ENCODE peak calls at places on chromosomes 13 and 19, in ten cellular contexts. F, G, B, I, N, Q, R, E, U and K are unnamed samples.

GRCh38 chr19:37594982-37595382 is 306 bp downstream of the ZNF540 start:
- DNase-seq in I (peak; percentile 94), B (peak; percentile 37), N (no peak), E (no peak), G (peak; percentile 70), R (peak; percentile 78), U (peak; percentile 78), F (no peak), Q (peak; percentile 54), K (no peak)

GRCh38 chr13:50341526-50341925 is 326.3 kb downstream of the KCNRG start:
- DNase-seq in Q (no peak), G (no peak), I (no peak), U (no peak), B (no peak), F (no peak), R (no peak), N (no peak), E (no peak), K (no peak)

GRCh38 chr13:64912141-64912540 is 2318.0 kb downstream of the PCDH9 start:
- DNase-seq in E (no peak), Q (no peak), U (peak; percentile 74), R (no peak), F (no peak), G (no peak), B (no peak), I (no peak), N (no peak), K (peak; percentile 63)

GRCh38 chr19:31223805-31224534 is 125.3 kb downstream of the TSHZ3 start:
- DNase-seq in U (peak; percentile 64), N (no peak), G (no peak), B (no peak), Q (no peak), E (no peak), R (no peak), F (no peak), I (no peak), K (no peak)

GRCh38 chr19:576768-577438 is 4.5 kb downstream of the BSG start:
- DNase-seq in B (no peak), Q (no peak), N (no peak), U (no peak), E (no peak), I (no peak), R (no peak), G (no peak), F (no peak), K (no peak)

GRCh38 chr13:24153979-24154378 is 6.5 kb upstream of the SPATA13 start:
- DNase-seq in R (no peak), G (no peak), I (no peak), Q (no peak), E (no peak), B (no peak), U (no peak), N (no peak), F (no peak), K (no peak)

GRCh38 chr19:16594681-16595091 is 22.5 kb upstream of the SLC35E1 start:
- DNase-seq in F (no peak), Q (no peak), G (no peak), I (no peak), E (no peak), N (no peak), R (no peak), U (no peak), B (no peak), K (no peak)

GRCh38 chr13:85287528-85287927 is 511.7 kb downstream of the SLITRK6 start:
- DNase-seq in E (no peak), I (no peak), F (no peak), U (no peak), B (no peak), R (no peak), G (no peak), Q (no peak), N (no peak), K (no peak)

DNA sequence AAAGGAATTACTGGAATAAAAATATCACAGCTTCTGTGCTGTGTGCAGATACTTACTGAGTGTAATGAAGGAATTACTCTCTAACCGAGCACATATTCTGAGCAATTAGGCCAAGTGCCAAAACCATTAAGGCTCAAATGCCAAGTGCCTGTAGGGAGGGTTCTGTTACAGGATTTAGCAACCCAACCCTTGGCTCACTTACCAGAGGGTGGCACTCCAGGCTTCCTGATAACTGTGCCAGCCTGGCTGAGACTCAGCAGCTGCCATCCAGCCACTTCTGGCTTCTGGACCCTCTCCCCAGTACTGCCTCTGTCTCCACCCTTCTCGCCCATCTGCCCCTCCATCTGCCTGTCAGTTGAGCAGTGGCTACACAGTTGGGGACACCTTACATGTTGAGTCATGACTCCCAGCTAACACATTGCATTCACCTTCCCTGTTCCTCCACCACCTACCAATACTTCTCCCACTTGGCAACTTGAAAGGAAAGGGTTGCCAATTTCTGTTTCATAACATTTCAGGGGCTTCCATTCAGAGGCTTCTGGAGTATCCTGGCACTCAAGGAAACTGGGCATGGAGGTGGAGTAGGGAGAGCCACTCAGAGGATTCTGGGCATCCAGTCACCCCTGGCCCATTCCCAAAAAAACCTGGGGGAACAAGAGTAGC is 110.5 kb downstream of the COG6 start:
- DNase-seq in B (no peak), E (peak; percentile 16), I (no peak), U (peak; percentile 66), Q (peak; percentile 17), N (no peak), F (no peak), R (no peak), G (peak; percentile 34), K (peak; percentile 91)
- TF ChIP-seq CTCF in B (no peak), E (no peak), I (no peak), U (peak; percentile 67), Q (peak; percentile 18), N (no peak), F (peak; percentile 23), R (peak; percentile 21), G (peak; percentile 48), K (peak; percentile 48)

DNA sequence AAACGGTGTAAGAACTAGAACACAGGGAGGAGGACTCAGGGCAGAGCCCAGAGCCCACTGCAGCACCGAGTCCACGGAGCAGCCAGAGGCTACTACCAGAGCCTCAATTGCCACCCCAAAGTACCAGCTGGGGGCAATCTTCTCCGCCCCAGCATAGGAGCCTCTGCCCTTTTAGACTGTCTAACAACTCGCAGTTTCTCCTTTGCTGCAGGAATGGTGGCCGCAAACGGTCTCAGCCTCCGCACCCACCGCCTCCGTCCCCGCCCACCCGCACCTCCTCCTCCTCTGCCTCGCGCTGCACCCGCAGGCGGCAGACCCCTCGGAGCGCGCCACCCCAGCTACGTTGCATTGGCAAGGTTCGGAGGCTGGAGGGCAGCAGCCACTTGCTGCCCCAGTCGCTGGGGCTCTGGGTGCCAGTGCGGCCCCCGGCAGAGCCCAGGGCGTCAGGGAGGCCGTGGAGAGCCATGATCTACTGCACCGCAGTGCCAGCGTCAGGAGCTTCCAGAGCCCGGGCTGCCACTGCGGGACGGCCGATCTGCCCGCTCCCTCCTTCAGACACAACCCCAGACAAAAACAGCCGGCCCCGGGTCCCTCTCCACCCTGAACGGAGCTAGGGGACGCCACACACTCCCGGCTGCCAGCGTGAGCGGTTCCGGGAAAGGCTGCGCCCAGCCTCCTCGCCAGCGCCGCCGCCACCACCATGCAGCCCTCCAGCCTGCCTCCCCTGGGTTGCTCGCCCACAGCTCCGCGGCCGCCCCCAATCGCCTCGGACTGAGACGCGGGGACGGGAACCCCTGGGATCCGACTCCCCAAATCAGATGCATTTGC is 1.8 kb downstream of the FGF14 start:
- DNase-seq in E (no peak), F (peak; percentile 20), Q (no peak), B (no peak), R (peak; percentile 64), G (peak; percentile 22), U (peak; percentile 8), N (no peak), I (peak; percentile 65), K (no peak)
- TF ChIP-seq CTCF in E (no peak), F (peak; percentile 28), Q (no peak), B (no peak), R (no peak), G (no peak), U (no peak), N (no peak), I (no peak), K (no peak)

GRCh38 chr19:41263850-41264580 is at the start of gene HNRNPUL1:
- DNase-seq in R (peak; percentile 99), E (peak; percentile 99), U (peak; percentile 100), I (peak; percentile 100), N (peak; percentile 100), B (peak; percentile 98), F (peak; percentile 100), Q (peak; percentile 99), G (peak; percentile 99), K (peak; percentile 100)
- TF ChIP-seq CTCF in R (no peak), E (peak; percentile 20), U (peak; percentile 12), I (no peak), N (no peak), B (peak; percentile 13), F (peak; percentile 27), Q (peak; percentile 15), G (peak; percentile 44), K (peak; percentile 25)

GRCh38 chr19:30154410-30154809 is 212.4 kb downstream of the URI1 start:
- DNase-seq in N (no peak), F (no peak), U (no peak), B (no peak), E (no peak), G (no peak), R (no peak), Q (no peak), I (no peak), K (no peak)

GRCh38 chr19:30152510-30153291 is 210.7 kb downstream of the URI1 start:
- DNase-seq in G (no peak), R (no peak), B (no peak), Q (no peak), F (no peak), E (no peak), N (no peak), U (no peak), I (no peak), K (no peak)

GRCh38 chr19:30151081-30151480 is 209.0 kb downstream of the URI1 start:
- DNase-seq in G (no peak), E (no peak), U (no peak), R (no peak), B (no peak), F (no peak), I (no peak), N (no peak), Q (no peak), K (no peak)

GRCh38 chr19:30155529-30156200 is 213.6 kb downstream of the URI1 start:
- DNase-seq in R (no peak), F (no peak), E (no peak), U (no peak), Q (no peak), B (no peak), N (no peak), I (no peak), G (no peak), K (no peak)

DNA sequence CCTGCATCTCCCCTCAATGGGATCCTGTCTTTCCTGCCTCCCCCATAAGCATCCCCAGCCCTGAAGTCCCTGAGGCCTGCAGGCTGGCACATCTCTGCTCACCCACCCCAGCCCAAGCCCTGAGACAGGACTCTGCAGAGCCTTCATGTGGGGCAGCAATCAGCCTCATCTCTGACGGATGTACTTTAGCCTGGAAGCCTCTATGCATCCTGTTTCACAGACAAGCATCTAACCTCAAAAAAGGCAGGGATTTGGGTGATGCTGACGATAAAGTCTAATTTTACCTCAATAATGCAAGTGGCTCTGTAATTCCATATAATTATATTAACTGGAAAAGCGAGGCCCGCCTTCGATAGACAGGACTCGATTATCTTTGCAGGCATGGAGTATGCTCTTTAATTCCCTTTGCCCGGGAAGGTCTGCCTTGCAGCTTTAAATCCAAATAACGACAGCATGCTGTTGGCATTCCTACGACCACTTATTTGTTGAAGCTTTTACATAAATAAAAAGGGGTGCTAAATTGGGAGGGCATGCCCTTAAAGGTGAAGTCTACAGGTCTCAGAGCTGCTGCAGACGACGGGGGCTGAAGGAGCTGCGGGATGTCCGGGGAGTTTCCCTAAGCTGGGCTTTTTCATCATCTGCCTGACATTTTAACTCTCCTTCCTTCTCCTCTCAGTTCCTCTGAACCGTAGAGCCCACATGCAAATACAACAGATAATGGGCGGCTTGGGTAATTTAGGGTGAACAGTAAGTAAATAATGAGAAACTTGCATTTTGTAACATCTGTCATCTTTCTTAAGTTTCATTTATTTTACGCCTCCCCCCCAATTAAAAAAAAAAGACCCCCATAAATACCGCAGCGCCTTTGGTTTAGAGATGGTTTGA is 211.5 kb downstream of the URI1 start:
- DNase-seq in Q (no peak), R (no peak), I (no peak), G (no peak), E (no peak), F (peak; percentile 46), U (no peak), N (no peak), B (no peak), K (no peak)
- TF ChIP-seq CTCF in Q (no peak), R (no peak), I (no peak), G (no peak), E (no peak), F (no peak), U (no peak), N (no peak), B (no peak), K (no peak)